ENCODE peak calls at places on chromosomes 4 and X, in six cellular contexts. V is HCT116, D is sigmoid colon, P is stomach, F is suprapubic skin, N is vagina. E is an unnamed sample.
A peak's percentile ranks its signal among the peaks of the same experiment; 100 is the strongest.

GRCh38 chrX:115589419-115589818 is 28.4 kb downstream of the PLS3 start:
- DNase-seq in V (no peak), D (no peak), P (no peak), F (no peak), N (no peak), E (no peak)

GRCh38 chr4:20506827-20507226 is 193.4 kb upstream of the PACRGL start:
- DNase-seq in V (no peak), D (no peak), P (no peak), F (no peak), N (no peak), E (no peak)

GRCh38 chr4:145541266-145541770 is 59.7 kb downstream of the SMAD1 start:
- DNase-seq in V (no peak), D (no peak), P (no peak), F (no peak), N (no peak), E (no peak)

GRCh38 chr4:169174247-169174646 is 96.5 kb downstream of the SH3RF1 start:
- DNase-seq in V (peak; percentile 15), D (no peak), P (no peak), F (no peak), N (no peak), E (no peak)

GRCh38 chrX:108292053-108292452 is 146.2 kb downstream of the COL4A6 start:
- DNase-seq in V (no peak), D (no peak), P (no peak), F (no peak), N (no peak), E (no peak)

GRCh38 chr4:10965196-10965595 is 280.6 kb upstream of the CLNK start:
- DNase-seq in V (no peak), D (no peak), P (no peak), F (no peak), N (no peak), E (no peak)

GRCh38 chr4:101651778-101652177 is 138.8 kb upstream of the BANK1 start:
- DNase-seq in V (no peak), D (no peak), P (no peak), F (no peak), N (no peak), E (no peak)

GRCh38 chr4:19857405-19857804 is 394.3 kb upstream of the SLIT2 start:
- DNase-seq in V (no peak), D (no peak), P (no peak), F (no peak), N (no peak), E (no peak)

GRCh38 chr4:184893836-184894571 is 68.2 kb upstream of the ACSL1 start:
- DNase-seq in V (no peak), D (no peak), P (no peak), F (no peak), N (no peak), E (no peak)

GRCh38 chr4:151678048-151678853 is 82.6 kb downstream of the GATB start:
- DNase-seq in V (no peak), D (no peak), P (no peak), F (no peak), N (no peak), E (no peak)

GRCh38 chrX:39162322-39162721 is 361.1 kb downstream of the MID1IP1 start:
- DNase-seq in V (no peak), D (no peak), P (no peak), F (no peak), N (peak; percentile 75), E (no peak)

GRCh38 chrX:13389501-13389900 is 69.6 kb upstream of the ATXN3L start:
- DNase-seq in V (no peak), D (no peak), P (no peak), F (no peak), N (no peak), E (no peak)

GRCh38 chr4:15938182-15938581 is 358 bp downstream of the FGFBP1 start:
- DNase-seq in V (peak; percentile 34), D (no peak), P (peak; percentile 34), F (peak; percentile 67), N (no peak), E (no peak)
- TF ChIP-seq POLR2A in V (no peak), D (peak; percentile 47), P (no peak), F (no peak), N (no peak), E (no peak)

DNA sequence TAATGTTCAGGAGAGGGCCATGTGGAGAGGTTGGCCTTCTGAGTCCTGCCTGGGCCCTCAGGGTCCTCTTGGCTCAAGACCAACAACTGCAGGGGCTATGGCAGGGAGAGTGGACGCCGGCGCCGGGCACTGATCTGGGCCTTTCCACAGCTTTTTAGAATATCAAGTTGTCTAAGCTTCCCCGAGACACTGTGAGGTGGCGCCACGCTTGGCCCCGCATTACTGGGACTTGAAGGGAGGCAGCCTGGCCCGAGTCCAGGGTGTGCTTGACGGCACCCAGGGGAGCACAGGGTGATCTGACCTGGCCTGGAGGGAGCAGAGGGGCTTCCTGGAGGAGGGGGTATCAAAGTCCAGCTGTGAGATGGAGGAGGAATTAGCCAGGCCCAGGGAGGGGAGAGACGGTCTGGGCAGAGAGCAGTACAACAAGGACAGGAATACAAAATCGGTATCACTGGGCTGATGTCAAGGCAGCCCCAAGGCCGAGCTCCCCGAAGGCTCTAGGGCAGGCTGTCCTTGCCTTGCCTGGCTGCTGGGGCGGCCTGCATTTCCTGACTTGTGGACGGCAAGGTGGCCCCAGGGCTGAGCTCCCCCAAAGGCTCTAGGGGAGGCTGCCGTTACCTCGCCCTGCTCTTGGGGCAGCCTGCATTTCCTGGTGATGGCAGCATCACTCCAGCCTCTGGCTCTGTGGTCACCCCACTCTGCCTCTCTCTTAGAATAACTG is 28.1 kb downstream of the ABLIM2 start:
- DNase-seq in V (no peak), D (no peak), P (no peak), F (no peak), N (no peak), E (no peak)
- TF ChIP-seq POLR2AphosphoS5 in V (no peak), D (no peak), P (no peak), F (no peak), N (no peak), E (no peak)

GRCh38 chrX:48815266-48815665 is 11.0 kb upstream of the ERAS start:
- DNase-seq in V (no peak), D (no peak), P (no peak), F (no peak), N (no peak), E (no peak)
- TF ChIP-seq CTCF in V (no peak), D (no peak), P (no peak), F (no peak), N (no peak), E (no peak)

GRCh38 chr4:114729339-114729738 is 130.7 kb downstream of the UGT8 start:
- DNase-seq in V (no peak), D (no peak), P (no peak), F (no peak), N (no peak), E (no peak)

GRCh38 chr4:114727426-114727825 is 128.8 kb downstream of the UGT8 start:
- DNase-seq in V (no peak), D (no peak), P (no peak), F (no peak), N (no peak), E (no peak)

DNA sequence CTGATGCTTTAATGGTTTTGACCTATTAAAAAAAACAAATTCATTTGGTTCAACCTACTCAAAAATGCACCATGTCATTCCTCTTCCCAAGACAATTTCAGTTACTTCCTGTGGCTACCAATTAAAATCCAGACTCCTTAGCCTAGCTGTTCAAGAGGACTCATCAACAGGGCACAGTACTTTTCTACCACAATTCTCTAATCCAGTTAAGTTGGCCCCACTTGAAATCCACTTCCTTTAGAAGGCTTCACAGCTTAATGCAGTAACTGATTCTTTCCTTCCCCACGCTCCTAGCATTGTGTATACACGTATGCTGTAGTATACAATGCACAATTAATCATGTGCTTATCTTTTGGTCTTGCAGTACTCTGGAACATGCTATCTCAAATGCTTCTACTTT is 129.8 kb downstream of the UGT8 start:
- DNase-seq in V (no peak), D (no peak), P (no peak), F (no peak), N (no peak), E (no peak)
- TF ChIP-seq POLR2A in V (no peak), D (no peak), P (no peak), F (no peak), N (no peak), E (no peak)

GRCh38 chr4:82421796-82422560 is 8.3 kb downstream of the HNRNPDL start:
- DNase-seq in V (no peak), D (no peak), P (no peak), F (no peak), N (no peak), E (no peak)
- TF ChIP-seq POLR2AphosphoS5 in V (peak; percentile 37), D (no peak), P (no peak), F (no peak), N (no peak), E (no peak)

E was measured in breast epithelium.